ENCODE peak calls at places on chromosomes 12 and 14, in five cellular contexts. R, J, W, C and B are unnamed samples.
A peak's percentile ranks its signal among the peaks of the same experiment; 100 is the strongest.

GRCh38 chr12:53049582-53050318 is at the start of gene TNS2:
- DNase-seq in J (no peak), C (no peak), R (no peak), W (peak; percentile 66), B (peak; percentile 88)

GRCh38 chr12:12474471-12474928 is 88.2 kb downstream of the DUSP16 start:
- DNase-seq in W (no peak), J (no peak), R (no peak), C (no peak), B (no peak)

GRCh38 chr12:119512772-119513497 is 80.6 kb upstream of the TMEM233 start:
- DNase-seq in W (no peak), J (no peak), C (peak; percentile 73), R (peak; percentile 61), B (no peak)

GRCh38 chr12:24960222-24960855 is 11.4 kb upstream of the BCAT1 start:
- DNase-seq in R (peak; percentile 68), C (no peak), W (peak; percentile 69), J (no peak), B (peak; percentile 84)

GRCh38 chr12:129771238-129771637 is 132.6 kb downstream of the TMEM132D start:
- DNase-seq in W (no peak), J (peak; percentile 60), R (no peak), C (no peak), B (peak; percentile 87)

GRCh38 chr14:28653521-28653920 is 113.1 kb upstream of the FOXG1 start:
- DNase-seq in J (no peak), C (no peak), R (no peak), W (no peak), B (no peak)

GRCh38 chr12:94023879-94024278 is 124.5 kb upstream of the PLXNC1 start:
- DNase-seq in J (no peak), R (no peak), C (no peak), W (no peak), B (no peak)

GRCh38 chr14:40386433-40386832 is 954.2 kb upstream of the FBXO33 start:
- DNase-seq in C (no peak), R (no peak), J (no peak), W (no peak), B (no peak)

GRCh38 chr14:94328196-94328595 is 5.1 kb upstream of the SERPINA6 start:
- DNase-seq in R (no peak), W (no peak), J (no peak), C (no peak), B (no peak)

GRCh38 chr14:94330432-94330831 is 7.3 kb upstream of the SERPINA6 start:
- DNase-seq in C (no peak), R (no peak), W (no peak), J (no peak), B (no peak)

GRCh38 chr14:94330857-94331256 is 7.7 kb upstream of the SERPINA6 start:
- DNase-seq in R (no peak), C (no peak), J (no peak), W (no peak), B (no peak)

GRCh38 chr14:94331462-94331861 is 8.3 kb upstream of the SERPINA6 start:
- DNase-seq in R (no peak), W (no peak), C (no peak), J (no peak), B (no peak)

DNA sequence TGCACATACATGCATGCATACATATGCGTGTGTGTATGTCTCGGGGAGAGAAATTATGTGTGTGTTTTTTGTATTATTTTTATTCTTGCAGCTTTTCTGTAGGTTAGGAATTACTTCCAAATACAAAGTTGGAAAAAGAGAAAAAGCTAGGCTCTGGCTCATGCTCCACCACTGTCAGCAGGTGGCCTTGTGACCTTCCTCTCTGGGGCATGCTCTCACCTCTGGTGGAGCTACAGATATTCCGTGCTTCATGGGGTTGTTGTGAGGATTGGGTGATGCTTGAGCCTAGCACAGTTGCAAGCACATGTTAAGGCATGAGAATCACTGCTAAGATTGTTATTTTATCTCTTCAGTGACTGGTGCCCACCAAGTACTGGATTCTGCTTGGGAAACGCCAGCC is 6.7 kb upstream of the SERPINA6 start:
- DNase-seq in W (no peak), C (no peak), R (no peak), J (no peak), B (no peak)
- H2BK12ac ChIP-seq in W (no peak overlapping the region), C (no peak overlapping the region), R (no peak overlapping the region), J (no peak overlapping the region), B (no peak overlapping the region)

DNA sequence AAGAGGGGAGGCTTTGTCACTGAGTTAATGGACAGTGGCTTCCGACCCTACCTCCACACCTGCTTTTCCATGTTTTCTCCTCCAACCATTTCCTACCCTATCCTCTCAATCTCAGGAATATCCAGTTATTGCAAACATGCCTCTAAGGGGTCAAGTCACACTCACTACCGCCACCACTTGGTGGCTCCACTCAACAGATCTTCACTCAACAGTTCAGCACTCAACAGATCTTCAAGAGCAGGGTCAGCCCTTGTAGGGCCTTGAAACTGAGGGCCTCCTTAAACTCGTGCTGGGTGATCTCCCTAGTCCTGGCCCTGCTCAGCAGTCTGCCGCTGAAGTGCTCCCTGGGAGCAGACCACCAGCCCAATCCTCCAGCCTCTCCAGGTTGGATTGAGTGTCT is 14.2 kb downstream of the ZNF641 start:
- DNase-seq in W (no peak), C (no peak), R (peak; percentile 11), J (no peak), B (peak; percentile 71)
- H2BK12ac ChIP-seq in W (no peak overlapping the region), C (no peak overlapping the region), R (no peak overlapping the region), J (no peak overlapping the region), B (no peak overlapping the region)

DNA sequence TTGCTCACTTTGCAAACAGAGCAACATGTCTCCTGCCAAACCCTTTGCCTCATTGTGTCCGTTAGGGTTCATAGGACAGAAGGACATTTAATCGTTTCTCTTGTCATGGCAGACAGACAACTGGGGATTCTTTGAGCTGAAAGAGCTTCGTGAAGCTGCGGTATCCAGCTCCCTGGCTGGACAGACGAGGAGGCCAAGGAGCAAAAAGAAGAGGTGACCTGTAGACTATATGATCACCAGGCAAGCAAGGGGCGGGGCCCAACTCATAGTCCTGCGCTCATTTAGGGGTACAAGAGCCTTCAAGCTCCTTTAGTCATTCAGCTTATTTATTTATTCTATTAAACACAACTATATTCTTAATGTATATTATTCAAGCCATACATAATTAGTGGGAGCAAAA is 66.8 kb upstream of the VRK1 start:
- DNase-seq in W (no peak), C (no peak), J (no peak), R (no peak), B (no peak)
- H2BK12ac ChIP-seq in W (no peak overlapping the region), C (no peak overlapping the region), J (no peak overlapping the region), R (no peak overlapping the region), B (no peak overlapping the region)

GRCh38 chr14:26526132-26526531 is 71.7 kb downstream of the NOVA1 start:
- DNase-seq in J (no peak), R (no peak), W (peak; percentile 38), C (no peak), B (no peak)

GRCh38 chr14:26522985-26523384 is 74.8 kb downstream of the NOVA1 start:
- DNase-seq in R (no peak), J (no peak), W (peak; percentile 63), C (no peak), B (no peak)

GRCh38 chr14:26528415-26529182 is 69.2 kb downstream of the NOVA1 start:
- DNase-seq in R (no peak), J (no peak), C (no peak), W (no peak), B (no peak)

GRCh38 chr14:26527095-26527494 is 70.7 kb downstream of the NOVA1 start:
- DNase-seq in C (no peak), R (no peak), W (peak; percentile 57), J (no peak), B (no peak)

DNA sequence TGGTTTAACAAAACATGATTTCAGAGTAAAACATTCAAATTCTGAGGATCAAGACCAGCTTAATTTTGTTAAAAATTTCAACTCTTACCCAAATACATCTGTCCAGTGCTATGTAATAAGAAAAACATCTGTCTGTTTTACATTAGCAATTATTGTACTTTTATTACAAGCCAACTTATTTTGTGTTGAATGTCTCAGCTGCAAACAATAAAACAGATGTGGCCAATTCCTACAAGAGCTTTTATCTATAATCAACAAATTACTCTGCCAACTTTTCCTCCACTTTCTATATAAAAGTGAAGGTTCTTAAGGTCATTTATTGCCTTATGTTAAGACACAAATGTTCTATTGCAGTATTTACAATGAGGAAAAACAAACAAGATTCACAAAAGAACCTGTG is 72.8 kb downstream of the NOVA1 start:
- DNase-seq in C (no peak), R (no peak), J (no peak), W (no peak), B (no peak)
- H2BK12ac ChIP-seq in C (no peak overlapping the region), R (no peak overlapping the region), J (no peak overlapping the region), W (no peak overlapping the region), B (no peak overlapping the region)